ENCODE peak calls at places on chromosomes 1 and 21, in five cellular contexts. V, I, N, M and A are unnamed samples.

GRCh38 chr1:220789532-220790147 is 2.9 kb downstream of the MTARC1 start:
- DNase-seq in V (no peak), M (peak), N (no peak), I (no peak), A (no peak)

GRCh38 chr1:234610061-234610581 is at the start of gene IRF2BP2:
- DNase-seq in M (peak), V (peak), N (peak), I (no peak), A (peak)

GRCh38 chr21:17539743-17540341 is 27.0 kb downstream of the CXADR start:
- DNase-seq in V (no peak), M (no peak), N (no peak), I (no peak), A (peak)

GRCh38 chr21:31193761-31194160 is 150.3 kb downstream of the TIAM1 start:
- DNase-seq in I (no peak), V (no peak), M (no peak), N (no peak), A (peak)

GRCh38 chr1:3530086-3530930 is 75.8 kb downstream of the ARHGEF16 start:
- DNase-seq in N (no peak), M (no peak), I (no peak), V (peak), A (peak)

GRCh38 chr1:89332461-89332860 is 31.4 kb upstream of the GBP6 start:
- DNase-seq in M (no peak), I (no peak), V (no peak), N (no peak), A (no peak)

GRCh38 chr1:89908993-89909436 is 85.9 kb upstream of the ZNF326 start:
- DNase-seq in M (no peak), V (no peak), N (peak), I (no peak), A (no peak)

GRCh38 chr1:74593887-74594866 is 79.4 kb downstream of the ERICH3 start:
- DNase-seq in I (no peak), M (peak), V (no peak), N (no peak), A (no peak)

GRCh38 chr1:203666621-203667020 is 40.0 kb downstream of the ATP2B4 start:
- DNase-seq in N (no peak), I (no peak), V (no peak), M (no peak), A (no peak)

GRCh38 chr1:22582670-22583635 is 19.7 kb downstream of the EPHA8 start:
- DNase-seq in N (no peak), V (no peak), I (no peak), M (no peak), A (no peak)

GRCh38 chr1:203056516-203056915 is 29.3 kb downstream of the MYOG start:
- DNase-seq in I (no peak), N (peak), M (no peak), V (no peak), A (peak)

GRCh38 chr1:56715161-56715560 is 70.0 kb downstream of the PRKAA2 start:
- DNase-seq in I (no peak), N (no peak), M (no peak), V (no peak), A (no peak)

GRCh38 chr21:15978158-15978805 is 248.5 kb downstream of the USP25 start:
- DNase-seq in I (no peak), N (no peak), V (no peak), M (no peak), A (peak)

GRCh38 chr1:35605882-35606182 is 32.7 kb downstream of the TFAP2E start:
- DNase-seq in I (no peak), M (no peak), V (no peak), N (no peak), A (no peak)

GRCh38 chr1:58090640-58091039 is 455.9 kb downstream of the OMA1 start:
- DNase-seq in M (no peak), I (no peak), N (no peak), V (no peak), A (no peak)

GRCh38 chr1:24725209-24725651 is 20.0 kb upstream of the CLIC4 start:
- DNase-seq in I (no peak), N (no peak), M (peak), V (no peak), A (peak)

GRCh38 chr1:203564024-203564423 is 62.6 kb upstream of the ATP2B4 start:
- DNase-seq in I (no peak), N (no peak), V (no peak), M (no peak), A (no peak)

GRCh38 chr1:32353886-32354570 is 8.3 kb downstream of the FAM229A start:
- DNase-seq in I (no peak), V (no peak), M (no peak), N (peak), A (no peak)

GRCh38 chr1:3119748-3120524 is 50.9 kb downstream of the PRDM16 start:
- DNase-seq in V (no peak), I (no peak), M (no peak), N (no peak), A (no peak)

GRCh38 chr1:235468970-235469369 is 35.3 kb downstream of the B3GALNT2 start:
- DNase-seq in N (no peak), I (no peak), M (peak), V (peak), A (no peak)

GRCh38 chr1:206714331-206715058 is 29.8 kb downstream of the MAPKAPK2 start:
- DNase-seq in M (no peak), I (no peak), N (no peak), V (no peak), A (no peak)

GRCh38 chr1:235421751-235422150 is 54.5 kb downstream of the TBCE start:
- DNase-seq in I (no peak), M (no peak), V (no peak), N (no peak), A (no peak)

GRCh38 chr1:205672929-205673328 is 7.4 kb downstream of the SLC45A3 start:
- DNase-seq in N (no peak), V (no peak), M (no peak), I (no peak), A (no peak)

GRCh38 chr1:21931171-21932093 is 5.7 kb downstream of the HSPG2 start:
- DNase-seq in V (peak), M (peak), I (no peak), N (no peak), A (no peak)

GRCh38 chr1:97331165-97331564 is 589.7 kb downstream of the DPYD start:
- DNase-seq in N (no peak), I (no peak), M (no peak), V (no peak), A (no peak)

GRCh38 chr1:17419626-17420328 is 19.7 kb downstream of the RCC2 start:
- DNase-seq in M (no peak), N (peak), I (no peak), V (peak), A (peak)

GRCh38 chr1:168101336-168101735 is 35.4 kb downstream of the GPR161 start:
- DNase-seq in V (no peak), I (no peak), N (no peak), M (no peak), A (no peak)

GRCh38 chr1:38551908-38552307 is 307.7 kb downstream of the RRAGC start:
- DNase-seq in M (no peak), N (no peak), V (no peak), I (no peak), A (no peak)

GRCh38 chr1:24944318-24944717 is 14.2 kb upstream of the RUNX3 start:
- DNase-seq in V (no peak), M (no peak), I (no peak), N (no peak), A (no peak)

GRCh38 chr1:42748021-42748420 is 8.0 kb upstream of the CLDN19 start:
- DNase-seq in V (no peak), M (no peak), N (no peak), I (no peak), A (no peak)

GRCh38 chr1:22388666-22389455 is 62.8 kb upstream of the ZBTB40 start:
- DNase-seq in N (no peak), M (no peak), V (no peak), I (no peak), A (no peak)

GRCh38 chr1:186404454-186405051 is 28.9 kb downstream of the ODR4 start:
- DNase-seq in M (peak), V (peak), I (no peak), N (peak), A (peak)

GRCh38 chr1:14945132-14946010 is 208.2 kb upstream of the TMEM51 start:
- DNase-seq in M (no peak), I (no peak), N (no peak), V (no peak), A (peak)

GRCh38 chr1:235766794-235767285 is 99.9 kb downstream of the LYST start:
- DNase-seq in M (no peak), I (no peak), N (no peak), V (no peak), A (no peak)

GRCh38 chr1:119286587-119287181 is 81.9 kb upstream of the HAO2 start:
- DNase-seq in M (peak), V (peak), I (no peak), N (peak), A (peak)

GRCh38 chr1:100703716-100704115 is 15.8 kb upstream of the VCAM1 start:
- DNase-seq in V (no peak), M (no peak), N (no peak), I (no peak), A (no peak)

GRCh38 chr1:86154581-86155060 is 2.0 kb downstream of the COL24A1 start:
- DNase-seq in N (no peak), V (no peak), I (no peak), M (no peak), A (peak)

GRCh38 chr1:86155807-86156561 is 588 bp downstream of the COL24A1 start:
- DNase-seq in M (no peak), V (no peak), N (no peak), I (no peak), A (peak)

GRCh38 chr1:86159800-86160199 is 3.2 kb upstream of the COL24A1 start:
- DNase-seq in I (no peak), V (no peak), M (no peak), N (no peak), A (no peak)

GRCh38 chr1:86155061-86155806 is 1.3 kb downstream of the COL24A1 start:
- DNase-seq in M (no peak), N (peak), V (no peak), I (no peak), A (peak)

GRCh38 chr1:86156571-86157455 is at the start of gene COL24A1:
- DNase-seq in M (no peak), I (no peak), V (no peak), N (peak), A (peak)
- TF ChIP-seq JUNB in M (no peak), I (no peak), V (no peak), N (no peak), A (no peak)

DNA sequence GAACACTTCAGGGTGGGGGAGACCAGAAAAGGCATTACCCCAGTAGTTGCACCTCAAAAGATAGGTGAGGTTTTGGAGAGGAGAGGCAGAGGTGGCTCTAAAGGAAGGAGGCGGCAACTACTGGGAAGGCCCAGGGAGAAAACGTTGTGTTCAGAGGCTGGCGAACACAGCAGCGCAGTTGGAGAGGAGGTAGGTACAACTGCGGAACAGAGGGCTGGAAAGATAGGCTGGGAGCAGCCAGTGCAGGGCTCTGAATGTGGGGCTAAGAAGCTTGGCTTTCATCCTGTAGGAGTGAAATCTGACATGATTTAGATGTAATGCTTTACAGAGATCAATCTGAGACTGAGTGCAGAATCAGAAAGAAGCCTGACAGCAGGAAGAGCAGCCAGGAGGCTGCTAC is 13.0 kb downstream of the RIMS3 start:
- DNase-seq in I (no peak), M (no peak), N (no peak), V (no peak), A (no peak)
- TF ChIP-seq JUNB in I (no peak), M (no peak), N (no peak), V (no peak), A (no peak)

GRCh38 chr1:91553196-91553595 is 52.5 kb downstream of the CDC7 start:
- DNase-seq in N (no peak), M (no peak), I (no peak), V (no peak), A (no peak)
- TF ChIP-seq JUNB in N (no peak), M (no peak), I (no peak), V (no peak), A (no peak)

GRCh38 chr1:152182431-152182830 is 23.4 kb upstream of the RPTN start:
- DNase-seq in V (no peak), N (peak), I (no peak), M (no peak), A (peak)
- TF ChIP-seq JUNB in V (no peak), N (no peak), I (no peak), M (no peak), A (no peak)

GRCh38 chr1:208917719-208918118 is 665.8 kb upstream of the CAMK1G start:
- DNase-seq in M (no peak), V (no peak), I (no peak), N (no peak), A (no peak)

GRCh38 chr1:208917281-208917680 is 666.2 kb upstream of the CAMK1G start:
- DNase-seq in M (no peak), N (no peak), I (no peak), V (no peak), A (no peak)

GRCh38 chr1:208924011-208924410 is 659.5 kb upstream of the CAMK1G start:
- DNase-seq in V (no peak), I (no peak), M (no peak), N (no peak), A (no peak)

GRCh38 chr1:208921259-208921658 is 662.3 kb upstream of the CAMK1G start:
- DNase-seq in V (no peak), I (no peak), N (no peak), M (no peak), A (no peak)

DNA sequence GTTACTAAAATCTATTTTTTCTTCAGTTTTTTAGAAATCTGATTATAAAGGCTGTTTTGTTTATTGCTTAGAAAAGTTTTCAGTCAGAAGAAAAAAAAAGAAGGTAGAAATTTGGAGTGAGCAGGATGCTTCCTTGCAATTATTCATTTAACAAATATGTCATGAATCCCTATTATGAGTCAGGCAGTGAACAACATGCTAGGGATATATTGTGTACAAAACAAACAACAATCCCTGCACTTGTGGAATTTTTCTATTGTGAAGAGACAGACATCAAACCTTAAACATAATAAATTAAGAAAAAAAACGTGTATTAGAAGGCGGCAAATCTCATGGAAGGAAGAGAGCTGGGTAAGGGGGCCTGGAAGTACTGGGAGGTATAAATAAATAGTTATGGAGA is 664.1 kb upstream of the CAMK1G start:
- DNase-seq in N (no peak), M (no peak), I (no peak), V (no peak), A (no peak)
- TF ChIP-seq JUNB in N (no peak), M (no peak), I (no peak), V (no peak), A (no peak)